ENCODE peak calls at places on chromosomes 11 and 22, in five cellular contexts. N, Y, Z, J and X are unnamed samples.

GRCh38 chr22:28882878-28883656 is at the start of gene ZNRF3:
- DNase-seq in N (peak), Z (peak), J (peak), Y (peak), X (peak)

GRCh38 chr11:37504925-37505324 is 906.9 kb upstream of the RAG2 start:
- DNase-seq in J (peak), Z (no peak), N (no peak), Y (no peak), X (no peak)

GRCh38 chr11:28566643-28567042 is 458.5 kb downstream of the METTL15 start:
- DNase-seq in J (no peak), Y (peak), N (peak), Z (peak), X (peak)

GRCh38 chr22:23705358-23705757 is 14.5 kb downstream of the RGL4 start:
- DNase-seq in J (no peak), Y (no peak), Z (no peak), N (no peak), X (no peak)

GRCh38 chr11:100581318-100581717 is 105.8 kb upstream of the ARHGAP42 start:
- DNase-seq in J (no peak), N (no peak), Z (no peak), Y (no peak), X (no peak)

GRCh38 chr11:9565822-9566560 is 7.5 kb upstream of the WEE1 start:
- DNase-seq in N (peak), Y (peak), J (no peak), Z (peak), X (peak)

GRCh38 chr11:114215428-114215827 is 80.8 kb upstream of the NNMT start:
- DNase-seq in Z (no peak), J (no peak), N (no peak), Y (no peak), X (no peak)

GRCh38 chr22:50542416-50542927 is 3.2 kb upstream of the KLHDC7B start:
- DNase-seq in Y (no peak), Z (no peak), N (no peak), J (no peak), X (no peak)

GRCh38 chr11:122149232-122149631 is 33.2 kb upstream of the BLID start:
- DNase-seq in Z (no peak), Y (no peak), N (no peak), J (no peak), X (no peak)

GRCh38 chr22:39273950-39274887 is 29.4 kb upstream of the PDGFB start:
- DNase-seq in Z (no peak), N (no peak), Y (no peak), J (no peak), X (no peak)

GRCh38 chr11:16989554-16989953 is 24.7 kb downstream of the PLEKHA7 start:
- DNase-seq in Y (no peak), N (no peak), J (peak), Z (no peak), X (no peak)

GRCh38 chr22:43922123-43922522 is 1.5 kb upstream of the PNPLA3 start:
- DNase-seq in Y (no peak), N (no peak), J (no peak), Z (no peak), X (no peak)

GRCh38 chr11:130798280-130798679 is 118.0 kb downstream of the SNX19 start:
- DNase-seq in Y (no peak), N (no peak), J (no peak), Z (no peak), X (no peak)

GRCh38 chr11:83493918-83494317 is 207.8 kb upstream of the CCDC90B start:
- DNase-seq in Z (no peak), N (peak), Y (no peak), J (no peak), X (no peak)

GRCh38 chr22:33958741-33959140 is 38.5 kb upstream of the LARGE1 start:
- DNase-seq in Y (no peak), N (no peak), Z (no peak), J (no peak), X (no peak)

GRCh38 chr11:114386545-114386944 is 13.8 kb downstream of the C11orf71 start:
- DNase-seq in Y (no peak), J (no peak), N (no peak), Z (no peak), X (no peak)

GRCh38 chr11:58629857-58630256 is 7.4 kb downstream of the CNTF start:
- DNase-seq in J (no peak), Y (peak), N (peak), Z (peak), X (no peak)

GRCh38 chr11:74689666-74690065 is 41.6 kb downstream of the CHRDL2 start:
- DNase-seq in Y (no peak), J (no peak), Z (no peak), N (no peak), X (no peak)

GRCh38 chr22:49761836-49762235 is 65.8 kb downstream of the BRD1 start:
- DNase-seq in Y (no peak), N (no peak), Z (no peak), J (no peak), X (no peak)

GRCh38 chr11:114925591-114925990 is 247.3 kb downstream of the NXPE2 start:
- DNase-seq in Y (no peak), N (no peak), J (no peak), Z (no peak), X (no peak)

GRCh38 chr11:12725863-12726666 is 51.8 kb downstream of the TEAD1 start:
- DNase-seq in J (no peak), Y (no peak), Z (no peak), N (no peak), X (no peak)

GRCh38 chr11:72955466-72955865 is 141.3 kb downstream of the ATG16L2 start:
- DNase-seq in J (no peak), N (no peak), Z (no peak), Y (no peak), X (no peak)

GRCh38 chr11:106996691-106997090 is 21.6 kb downstream of the GUCY1A2 start:
- DNase-seq in N (no peak), Z (no peak), J (no peak), Y (no peak), X (no peak)

GRCh38 chr11:104534268-104534667 is 364.0 kb downstream of the CASP12 start:
- DNase-seq in N (no peak), Z (no peak), J (no peak), Y (peak), X (no peak)

GRCh38 chr11:2525941-2526807 is 81.4 kb downstream of the KCNQ1 start:
- DNase-seq in Z (peak), N (peak), J (peak), Y (no peak), X (peak)

GRCh38 chr11:35237860-35238715 is 99.1 kb downstream of the CD44 start:
- DNase-seq in Z (peak), Y (no peak), N (peak), J (no peak), X (no peak)

GRCh38 chr11:18776324-18776723 is 15.3 kb downstream of the PTPN5 start:
- DNase-seq in Y (no peak), Z (no peak), J (no peak), N (no peak), X (no peak)

GRCh38 chr11:2551131-2551530 is 106.3 kb downstream of the KCNQ1 start:
- DNase-seq in N (no peak), Z (peak), J (peak), Y (no peak), X (no peak)

GRCh38 chr11:119359365-119360229 is 13.1 kb upstream of the MFRP start:
- DNase-seq in J (peak), Y (no peak), N (no peak), Z (no peak), X (no peak)

GRCh38 chr11:61445535-61445934 is 15.6 kb downstream of the SDHAF2 start:
- DNase-seq in Y (no peak), J (no peak), Z (no peak), N (no peak), X (no peak)

GRCh38 chr11:43853766-43854165 is 26.9 kb upstream of the ALKBH3 start:
- DNase-seq in N (no peak), J (no peak), Z (no peak), Y (no peak), X (no peak)

GRCh38 chr11:128180446-128181089 is 406.8 kb downstream of the ETS1 start:
- DNase-seq in N (no peak), J (no peak), Z (no peak), Y (peak), X (no peak)

GRCh38 chr11:113874920-113875413 is 405 bp downstream of the USP28 start:
- DNase-seq in Z (peak), N (no peak), J (no peak), Y (peak), X (no peak)

GRCh38 chr22:40597541-40598453 is 38.7 kb downstream of the MRTFA start:
- DNase-seq in J (no peak), Y (no peak), Z (no peak), N (no peak), X (no peak)

GRCh38 chr11:7457211-7457610 is 28.1 kb upstream of the OLFML1 start:
- DNase-seq in Y (no peak), J (no peak), N (no peak), Z (peak), X (no peak)

DNA sequence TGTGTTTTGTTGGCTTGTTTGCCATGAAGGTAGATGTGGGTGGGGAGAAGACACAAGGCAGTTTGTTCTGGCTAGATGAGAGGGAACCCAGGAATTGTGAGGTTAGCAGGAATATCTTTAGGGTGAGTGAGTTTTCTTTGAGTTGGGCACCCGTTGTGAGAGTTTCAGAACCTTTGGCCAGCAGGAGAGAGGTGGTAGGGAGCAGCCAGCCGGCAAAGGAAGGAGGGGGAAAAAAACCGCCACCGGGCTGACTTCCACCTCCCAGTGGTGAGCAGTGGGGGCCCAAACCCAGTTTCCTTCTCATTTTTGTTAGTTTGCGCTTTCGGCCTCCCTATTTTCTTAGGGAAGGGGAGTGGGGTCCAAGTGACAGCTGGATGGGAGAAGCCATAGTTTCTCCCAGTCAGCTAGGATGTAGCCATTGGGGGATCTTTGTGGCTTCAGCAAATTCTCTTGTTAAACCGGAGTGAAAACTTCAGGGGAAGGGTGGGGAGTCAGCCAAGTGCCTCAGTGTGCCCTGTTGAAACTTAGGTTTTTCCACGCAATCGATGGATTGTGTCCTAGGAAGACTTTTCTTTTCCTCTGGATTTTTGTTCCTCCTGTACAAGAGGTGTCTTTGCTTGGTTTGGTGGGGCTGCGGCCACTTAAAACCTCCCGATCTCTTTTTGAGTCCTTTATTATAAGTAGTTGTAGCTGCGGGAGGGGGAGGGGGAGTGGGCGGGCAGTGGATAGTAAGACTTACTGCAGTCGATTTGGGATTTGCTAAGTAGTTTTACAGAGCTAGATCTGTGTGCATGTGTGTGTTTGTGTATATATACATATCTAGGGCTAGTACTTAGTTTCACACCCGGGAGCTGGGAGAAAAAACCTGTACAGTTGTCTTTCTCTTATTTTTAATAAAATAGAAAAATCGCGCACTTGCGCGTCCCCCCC is 1.1 kb upstream of the GCAT start:
- DNase-seq in Y (no peak), Z (no peak), J (no peak), N (no peak), X (no peak)
- TF ChIP-seq POLR2A in Y (no peak), Z (no peak), J (no peak), N (no peak), X (no peak)

GRCh38 chr11:79471071-79471470 is 30.2 kb upstream of the TENM4 start:
- DNase-seq in N (no peak), Z (no peak), Y (no peak), J (no peak), X (no peak)
- TF ChIP-seq CTCF in N (no peak), Z (no peak), Y (no peak), J (no peak), X (no peak)

DNA sequence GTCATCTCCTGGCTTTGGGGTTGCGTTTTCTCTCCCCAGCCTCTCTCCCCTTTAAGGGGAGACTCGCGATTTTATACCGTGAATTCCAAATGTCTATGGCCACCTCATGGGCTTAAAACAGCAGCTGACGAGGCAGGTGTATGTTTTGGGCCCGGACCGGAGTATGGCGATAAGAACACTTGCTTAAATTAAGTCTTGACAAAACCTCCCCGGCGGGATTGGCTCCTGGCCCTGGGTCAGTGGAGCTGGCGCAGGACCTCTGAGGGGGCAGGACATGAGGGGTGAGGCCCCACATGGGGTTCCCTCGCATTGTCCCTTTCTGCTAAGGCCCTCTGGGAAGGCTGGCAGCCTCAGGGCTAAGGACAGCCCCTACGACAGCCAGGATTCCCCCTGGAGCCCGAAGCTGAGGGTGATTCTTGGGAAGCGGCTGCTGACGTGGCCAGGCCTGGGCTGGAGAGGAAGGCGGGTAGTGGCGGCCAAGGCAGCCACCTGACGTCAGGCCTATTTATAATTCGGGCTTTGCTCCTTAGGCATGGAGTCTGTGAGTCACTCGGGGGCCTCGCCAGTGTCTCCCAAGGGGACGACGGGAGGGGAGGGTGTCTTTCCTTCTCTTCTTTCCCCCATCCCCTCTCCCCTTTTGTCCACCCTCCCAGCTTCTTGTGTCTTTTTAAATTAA is 12.7 kb downstream of the MYO18B start:
- DNase-seq in Z (peak), J (no peak), N (no peak), Y (no peak), X (peak)
- TF ChIP-seq POLR2A in Z (no peak), J (no peak), N (no peak), Y (no peak), X (peak)

GRCh38 chr11:132658696-132659095 is 873.6 kb downstream of the OPCML start:
- DNase-seq in Y (no peak), N (no peak), J (no peak), Z (no peak), X (no peak)

GRCh38 chr11:132653237-132653636 is 879.1 kb downstream of the OPCML start:
- DNase-seq in Z (no peak), J (no peak), N (no peak), Y (no peak), X (no peak)

GRCh38 chr11:132655187-132655855 is 877.0 kb downstream of the OPCML start:
- DNase-seq in Z (no peak), N (no peak), J (no peak), Y (no peak), X (no peak)

DNA sequence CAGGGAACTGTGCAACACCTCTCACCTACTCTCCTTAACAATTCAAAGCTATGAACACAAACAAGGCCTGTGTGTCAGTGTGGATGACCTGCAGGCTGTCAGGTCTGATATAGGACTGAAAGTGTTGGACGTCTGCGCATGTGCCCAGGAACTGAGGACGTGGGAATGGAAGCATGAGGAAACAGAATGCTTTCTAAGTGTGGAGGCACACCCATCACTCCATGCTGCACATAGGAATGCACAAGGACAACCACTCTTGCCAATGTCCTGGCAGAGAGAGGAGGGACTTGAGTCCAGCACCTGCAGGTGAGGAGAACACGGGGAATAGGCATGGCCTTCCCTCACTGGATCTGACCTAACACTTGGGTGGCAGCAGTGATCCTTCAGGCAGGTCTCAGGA is 874.3 kb downstream of the OPCML start:
- DNase-seq in N (no peak), J (no peak), Y (no peak), Z (no peak), X (no peak)
- TF ChIP-seq CTCF in N (no peak), J (no peak), Y (no peak), Z (no peak), X (no peak)

GRCh38 chr11:64210301-64211020 is 3.9 kb downstream of the FERMT3 start:
- DNase-seq in J (no peak), N (no peak), Y (no peak), Z (no peak), X (no peak)
- TF ChIP-seq POLR2A in J (no peak), N (no peak), Y (no peak), Z (no peak), X (no peak)

DNA sequence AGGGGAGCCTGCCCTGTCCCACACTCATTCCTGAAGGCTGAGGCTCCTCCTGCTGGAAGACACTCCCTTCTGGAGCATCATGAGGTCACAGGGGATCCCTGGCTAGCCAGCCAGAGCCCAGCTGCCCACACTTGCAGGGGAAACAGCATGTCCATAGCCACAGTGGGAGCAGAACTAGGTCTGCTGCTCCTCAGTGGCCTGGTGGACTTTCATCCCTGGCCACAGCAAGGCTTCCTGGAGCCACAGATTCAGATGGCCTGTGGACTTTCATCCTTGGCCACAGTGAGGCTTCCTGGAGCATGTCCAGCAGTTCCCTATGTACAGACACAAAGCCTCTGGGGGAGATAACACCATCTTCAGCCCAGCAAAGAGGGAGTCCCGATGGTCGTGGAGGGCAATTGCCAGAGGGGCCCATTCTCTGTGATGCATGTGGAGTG is 5.9 kb upstream of the APOL6 start:
- DNase-seq in N (no peak), J (peak), Y (no peak), Z (peak), X (no peak)
- TF ChIP-seq CTCF in N (no peak), J (no peak), Y (no peak), Z (no peak), X (no peak)